ENCODE peak calls at places on chromosomes 12 and 14, in eight cellular contexts. A is SIG-M5; R is NAMALWA; X is T-cell; J is uterus; M is stimulated activated CD4-positive, alpha-beta T cell treated with anti-CD3 and anti-CD28 coated beads, Interleukin-2, amount 100 ng/mL, for 24 hours; S is MM.1S; H is NCI-H1694 treated with DMSO at 0.1 percent for 48 hours. T is an unnamed sample.

GRCh38 chr12:5577239-5577638 is 145.3 kb downstream of the NTF3 start:
- DNase-seq in A (no peak), R (no peak), X (no peak), J (no peak), M (no peak), S (no peak), H (no peak), T (no peak)

GRCh38 chr14:57352771-57353170 is 37.6 kb upstream of the NAA30 start:
- DNase-seq in A (no peak), R (no peak), X (no peak), J (no peak), M (no peak), S (no peak), H (no peak), T (no peak)

GRCh38 chr12:108511633-108512540 is 3.2 kb upstream of the FICD start:
- DNase-seq in A (no peak), R (peak), X (peak), J (peak), M (peak), S (peak), H (peak), T (no peak)

GRCh38 chr12:6200266-6201198 is at the start of gene CD9:
- DNase-seq in A (no peak), R (peak), X (peak), J (peak), M (peak), S (peak), H (peak), T (no peak)

GRCh38 chr12:105674871-105675699 is 344.6 kb downstream of the C12orf75 start:
- DNase-seq in A (no peak), R (no peak), X (no peak), J (no peak), M (no peak), S (no peak), H (no peak), T (no peak)

GRCh38 chr12:54306925-54307731 is 6.3 kb upstream of the NFE2 start:
- DNase-seq in A (peak), R (no peak), X (no peak), J (peak), M (peak), S (no peak), H (no peak), T (no peak)

GRCh38 chr12:3456809-3457208 is 34.2 kb upstream of the PRMT8 start:
- DNase-seq in A (no peak), R (peak), X (no peak), J (no peak), M (no peak), S (no peak), H (no peak), T (no peak)

GRCh38 chr14:68109132-68109531 is 289.6 kb downstream of the RAD51B start:
- DNase-seq in A (no peak), R (no peak), X (no peak), J (no peak), M (no peak), S (no peak), H (no peak), T (no peak)

GRCh38 chr12:8420506-8420905 is 35.3 kb upstream of the CLEC6A start:
- DNase-seq in A (no peak), R (no peak), X (no peak), J (no peak), M (no peak), S (no peak), H (no peak), T (no peak)

GRCh38 chr12:45377815-45378214 is 161.9 kb downstream of the ANO6 start:
- DNase-seq in A (no peak), R (no peak), X (no peak), J (no peak), M (no peak), S (no peak), H (no peak), T (no peak)

GRCh38 chr12:8953773-8954402 is 4.4 kb upstream of the M6PR start:
- DNase-seq in A (no peak), R (no peak), X (peak), J (no peak), M (peak), S (no peak), H (no peak), T (no peak)

GRCh38 chr12:118436002-118436724 is 59.8 kb downstream of the SUDS3 start:
- DNase-seq in A (no peak), R (peak), X (no peak), J (no peak), M (no peak), S (no peak), H (no peak), T (no peak)

GRCh38 chr14:66508846-66509621 is 1.1 kb downstream of the GPHN start:
- DNase-seq in A (no peak), R (no peak), X (peak), J (peak), M (peak), S (peak), H (peak), T (no peak)

GRCh38 chr12:43407816-43408645 is 144.0 kb downstream of the ADAMTS20 start:
- DNase-seq in A (peak), R (no peak), X (no peak), J (no peak), M (no peak), S (no peak), H (no peak), T (peak)

GRCh38 chr12:132437252-132438138 is 52.5 kb upstream of the FBRSL1 start:
- DNase-seq in A (no peak), R (no peak), X (no peak), J (no peak), M (no peak), S (no peak), H (no peak), T (no peak)

T was measured in HS-5.